ENCODE peak calls at places on chromosomes 2 and 18, in eight cellular contexts. A, D, P, V, I, X, B and H are unnamed samples.

GRCh38 chr2:161370981-161371380 is 45.1 kb upstream of the TBR1 start:
- DNase-seq in A (no peak), D (no peak), P (no peak), V (no peak), I (no peak), X (no peak), B (no peak), H (no peak)

GRCh38 chr2:207765541-207765940 is 4.2 kb downstream of the FZD5 start:
- DNase-seq in A (no peak), D (peak), P (no peak), V (no peak), I (no peak), X (peak), B (no peak), H (no peak)

GRCh38 chr2:148876190-148876588 is 1.2 kb downstream of the KIF5C start:
- DNase-seq in A (peak), D (no peak), P (no peak), V (no peak), I (no peak), X (peak), B (peak), H (peak)

GRCh38 chr2:158486970-158487325 is 30.2 kb downstream of the PKP4 start:
- DNase-seq in A (no peak), D (no peak), P (no peak), V (no peak), I (no peak), X (no peak), B (no peak), H (no peak)

GRCh38 chr2:3490191-3491158 is 28.9 kb downstream of the ADI1 start:
- DNase-seq in A (no peak), D (no peak), P (no peak), V (peak), I (peak), X (no peak), B (peak), H (no peak)

GRCh38 chr2:42102606-42103450 is 55.0 kb downstream of the PKDCC start:
- DNase-seq in A (no peak), D (peak), P (no peak), V (peak), I (no peak), X (peak), B (peak), H (no peak)

GRCh38 chr2:105749583-105750399 is 5.1 kb downstream of the NCK2 start:
- DNase-seq in A (no peak), D (peak), P (no peak), V (peak), I (no peak), X (no peak), B (no peak), H (no peak)

GRCh38 chr2:157182834-157183396 is 74.6 kb upstream of the GALNT5 start:
- DNase-seq in A (no peak), D (no peak), P (no peak), V (no peak), I (no peak), X (no peak), B (peak), H (no peak)

GRCh38 chr2:101386599-101387150 is 628 bp downstream of the CREG2 start:
- DNase-seq in A (no peak), D (no peak), P (no peak), V (no peak), I (no peak), X (no peak), B (no peak), H (no peak)

GRCh38 chr2:229269986-229270385 is 1.1 kb downstream of the PID1 start:
- DNase-seq in A (no peak), D (peak), P (no peak), V (no peak), I (no peak), X (no peak), B (peak), H (no peak)

GRCh38 chr2:238593678-238594077 is 167.0 kb downstream of the ASB1 start:
- DNase-seq in A (no peak), D (no peak), P (no peak), V (no peak), I (no peak), X (no peak), B (no peak), H (no peak)

GRCh38 chr2:183123117-183123958 is 905 bp upstream of the NUP35 start:
- DNase-seq in A (no peak), D (no peak), P (no peak), V (no peak), I (no peak), X (no peak), B (no peak), H (no peak)

GRCh38 chr2:55419236-55419513 is 481 bp downstream of the CCDC88A start:
- DNase-seq in A (no peak), D (peak), P (no peak), V (peak), I (peak), X (no peak), B (no peak), H (peak)

GRCh38 chr2:42824454-42824807 is 32.0 kb upstream of the HAAO start:
- DNase-seq in A (no peak), D (no peak), P (no peak), V (no peak), I (no peak), X (no peak), B (no peak), H (no peak)

GRCh38 chr2:161905389-161906046 is 168.5 kb downstream of the DPP4 start:
- DNase-seq in A (peak), D (no peak), P (no peak), V (no peak), I (no peak), X (peak), B (no peak), H (no peak)

GRCh38 chr2:241680827-241681599 is 5.6 kb downstream of the DTYMK start:
- DNase-seq in A (no peak), D (no peak), P (no peak), V (peak), I (no peak), X (peak), B (peak), H (no peak)

GRCh38 chr2:20356042-20356441 is 5.4 kb upstream of the PUM2 start:
- DNase-seq in A (no peak), D (no peak), P (peak), V (no peak), I (peak), X (no peak), B (peak), H (no peak)

GRCh38 chr2:23220687-23221086 is 164.3 kb upstream of the KLHL29 start:
- DNase-seq in A (no peak), D (no peak), P (no peak), V (no peak), I (no peak), X (no peak), B (no peak), H (no peak)

GRCh38 chr2:72757177-72757775 is 68.6 kb downstream of the EXOC6B start:
- DNase-seq in A (no peak), D (no peak), P (no peak), V (no peak), I (no peak), X (peak), B (no peak), H (no peak)

GRCh38 chr2:44150473-44150872 is 18.2 kb upstream of the PPM1B start:
- DNase-seq in A (no peak), D (no peak), P (no peak), V (no peak), I (no peak), X (no peak), B (no peak), H (no peak)

GRCh38 chr2:231679131-231679530 is 29.2 kb upstream of the PTMA start:
- DNase-seq in A (no peak), D (no peak), P (no peak), V (no peak), I (no peak), X (no peak), B (peak), H (no peak)

GRCh38 chr18:2104620-2105462 is 466.5 kb downstream of the METTL4 start:
- DNase-seq in A (peak), D (peak), P (no peak), V (no peak), I (peak), X (peak), B (no peak), H (peak)

GRCh38 chr2:241323777-241324176 is 8.1 kb downstream of the SEPTIN2 start:
- DNase-seq in A (no peak), D (no peak), P (no peak), V (no peak), I (no peak), X (no peak), B (no peak), H (no peak)

GRCh38 chr2:164243315-164243714 is 378.0 kb downstream of the GRB14 start:
- DNase-seq in A (no peak), D (no peak), P (no peak), V (no peak), I (no peak), X (no peak), B (no peak), H (no peak)

GRCh38 chr18:3498705-3499451 is 48.9 kb downstream of the TGIF1 start:
- DNase-seq in A (peak), D (peak), P (no peak), V (no peak), I (peak), X (peak), B (peak), H (peak)

GRCh38 chr2:35204325-35204724 is 1151.3 kb upstream of the CRIM1 start:
- DNase-seq in A (no peak), D (no peak), P (no peak), V (no peak), I (no peak), X (no peak), B (no peak), H (no peak)

GRCh38 chr2:209348453-209348852 is 75.4 kb upstream of the MAP2 start:
- DNase-seq in A (no peak), D (no peak), P (no peak), V (no peak), I (no peak), X (no peak), B (no peak), H (no peak)

GRCh38 chr2:156322103-156322671 is 10.3 kb downstream of the NR4A2 start:
- DNase-seq in A (no peak), D (no peak), P (no peak), V (peak), I (no peak), X (no peak), B (peak), H (no peak)

GRCh38 chr2:69827796-69828540 is 1.5 kb upstream of the GMCL1 start:
- DNase-seq in A (no peak), D (no peak), P (no peak), V (no peak), I (no peak), X (no peak), B (peak), H (no peak)

GRCh38 chr2:141331127-141331526 is 799.7 kb downstream of the LRP1B start:
- DNase-seq in A (no peak), D (no peak), P (no peak), V (no peak), I (no peak), X (no peak), B (peak), H (no peak)

GRCh38 chr2:125169022-125169763 is 1144.1 kb downstream of the CNTNAP5 start:
- DNase-seq in A (no peak), D (no peak), P (no peak), V (no peak), I (no peak), X (no peak), B (no peak), H (no peak)

GRCh38 chr18:68604256-68604655 is 110.7 kb downstream of the TMX3 start:
- DNase-seq in A (no peak), D (no peak), P (no peak), V (no peak), I (no peak), X (peak), B (no peak), H (no peak)

GRCh38 chr2:239857591-239857990 is 167.6 kb downstream of the NDUFA10 start:
- DNase-seq in A (no peak), D (no peak), P (no peak), V (no peak), I (no peak), X (no peak), B (no peak), H (no peak)

GRCh38 chr2:109700680-109701274 is 86.6 kb downstream of the SOWAHC start:
- DNase-seq in A (no peak), D (no peak), P (no peak), V (no peak), I (no peak), X (no peak), B (no peak), H (no peak)

GRCh38 chr2:203909192-203909945 is 27.2 kb upstream of the ICOS start:
- DNase-seq in A (peak), D (peak), P (no peak), V (no peak), I (peak), X (peak), B (peak), H (no peak)

GRCh38 chr18:7737483-7737882 is 170.4 kb downstream of the PTPRM start:
- DNase-seq in A (no peak), D (no peak), P (no peak), V (no peak), I (no peak), X (no peak), B (peak), H (no peak)

GRCh38 chr2:74393525-74393924 is 13.4 kb upstream of the DCTN1 start:
- DNase-seq in A (no peak), D (no peak), P (no peak), V (no peak), I (no peak), X (no peak), B (no peak), H (no peak)

GRCh38 chr18:58858591-58859468 is 5.8 kb upstream of the ZNF532 start:
- DNase-seq in A (no peak), D (peak), P (no peak), V (peak), I (no peak), X (no peak), B (no peak), H (no peak)

DNA sequence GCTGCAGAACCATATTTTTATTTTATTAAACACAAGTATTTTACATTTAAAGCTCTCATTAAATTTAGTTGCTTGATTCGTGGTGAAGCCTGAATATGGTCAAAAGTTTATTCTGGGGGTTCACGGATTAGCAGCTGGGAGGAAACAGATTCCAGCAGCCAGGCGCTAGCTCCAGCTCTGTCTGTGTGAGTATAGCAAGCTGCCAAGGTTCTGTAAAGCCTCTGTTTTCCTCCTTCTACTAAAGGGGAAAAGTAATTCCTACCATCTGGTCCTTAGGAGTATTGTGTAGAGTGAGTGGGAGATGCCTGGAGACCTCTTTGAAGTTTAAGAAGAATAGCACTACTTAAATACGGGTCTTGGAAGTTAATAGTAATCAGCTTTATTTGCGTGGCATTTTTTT is 22.6 kb downstream of the GATA6 start:
- DNase-seq in A (no peak), D (no peak), P (no peak), V (no peak), I (no peak), X (no peak), B (no peak), H (no peak)
- H3K27ac ChIP-seq in A (no peak), D (peak), P (no peak), V (no peak), I (no peak), X (peak), B (peak), H (no peak)

GRCh38 chr18:26192233-26192632 is 34.0 kb upstream of the TAF4B start:
- DNase-seq in A (no peak), D (no peak), P (no peak), V (no peak), I (no peak), X (no peak), B (no peak), H (no peak)

GRCh38 chr18:26185267-26185666 is 41.0 kb upstream of the TAF4B start:
- DNase-seq in A (no peak), D (no peak), P (no peak), V (no peak), I (no peak), X (no peak), B (no peak), H (no peak)

DNA sequence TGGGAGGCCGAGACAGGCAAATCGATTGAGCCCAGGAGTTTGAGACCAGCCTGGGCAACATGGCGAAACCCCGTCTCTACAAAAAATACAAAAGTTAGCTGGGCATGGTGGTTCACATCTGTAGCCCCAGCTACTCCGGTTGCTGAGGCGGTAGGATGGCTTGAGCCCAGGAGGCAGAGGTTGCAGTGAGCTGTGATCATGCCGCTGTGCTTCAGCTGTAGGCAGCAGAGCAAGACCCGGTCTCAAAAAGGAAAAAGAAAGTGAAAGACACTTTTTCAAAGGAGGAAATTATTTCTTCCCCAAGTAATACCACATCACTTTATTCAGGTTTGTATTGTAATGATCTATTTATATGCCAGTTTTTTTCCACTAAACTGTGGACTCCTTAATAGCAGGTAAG is 35.7 kb upstream of the TAF4B start:
- DNase-seq in A (peak), D (peak), P (no peak), V (no peak), I (no peak), X (no peak), B (no peak), H (no peak)
- H3K27ac ChIP-seq in A (peak), D (no peak), P (no peak), V (no peak), I (no peak), X (no peak), B (no peak), H (no peak)

DNA sequence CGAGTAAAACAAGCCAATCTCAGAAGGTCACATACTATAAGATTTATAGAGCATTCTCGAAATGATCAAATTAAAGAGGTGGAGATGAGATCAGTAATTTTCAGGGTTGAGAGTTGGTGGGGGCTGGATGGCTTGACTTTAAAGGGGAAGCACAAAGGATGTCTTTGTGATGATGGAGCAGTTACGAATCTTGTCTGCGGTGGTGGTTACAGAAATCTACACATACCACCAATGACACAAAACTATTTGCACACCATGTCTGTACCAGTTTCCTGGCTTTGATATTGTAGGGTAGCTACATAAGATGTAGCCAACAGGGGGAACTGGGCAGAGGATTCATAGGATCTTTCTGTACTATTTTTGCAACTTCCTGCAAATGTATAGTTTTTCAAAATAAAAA is 190.6 kb upstream of the SMIM21 start:
- DNase-seq in A (no peak), D (no peak), P (no peak), V (no peak), I (no peak), X (no peak), B (no peak), H (no peak)
- H3K27ac ChIP-seq in A (no peak), D (no peak), P (no peak), V (no peak), I (no peak), X (no peak), B (no peak), H (no peak)

GRCh38 chr2:10046899-10047298 is 3.5 kb downstream of the KLF11 start:
- DNase-seq in A (no peak), D (no peak), P (no peak), V (no peak), I (no peak), X (no peak), B (peak), H (no peak)
- H3K27ac ChIP-seq in A (no peak), D (peak), P (no peak), V (no peak), I (no peak), X (no peak), B (no peak), H (no peak)

DNA sequence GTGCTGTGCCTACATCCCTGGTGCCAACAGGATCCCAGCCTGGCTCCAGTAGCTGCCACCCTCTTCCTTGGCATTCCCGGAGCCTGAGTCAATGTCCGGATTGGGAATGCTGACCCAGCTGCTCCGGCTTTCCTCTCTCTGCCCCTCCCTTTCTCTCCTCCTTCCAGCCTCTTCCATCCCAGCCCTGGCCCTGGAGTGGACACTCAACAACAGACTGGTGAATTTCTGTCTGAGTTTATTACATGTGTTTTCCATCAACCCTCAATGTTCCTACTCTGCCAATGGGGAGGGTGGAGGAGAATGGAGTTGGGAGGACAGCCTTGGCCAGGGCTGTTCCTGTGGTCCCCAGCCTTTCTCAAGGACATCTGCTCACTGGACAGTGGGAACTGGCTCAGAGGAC is 917 bp upstream of the PRKAG3 start:
- DNase-seq in A (no peak), D (no peak), P (no peak), V (peak), I (no peak), X (no peak), B (peak), H (no peak)
- H3K27ac ChIP-seq in A (no peak), D (no peak), P (no peak), V (peak), I (no peak), X (no peak), B (no peak), H (no peak)

DNA sequence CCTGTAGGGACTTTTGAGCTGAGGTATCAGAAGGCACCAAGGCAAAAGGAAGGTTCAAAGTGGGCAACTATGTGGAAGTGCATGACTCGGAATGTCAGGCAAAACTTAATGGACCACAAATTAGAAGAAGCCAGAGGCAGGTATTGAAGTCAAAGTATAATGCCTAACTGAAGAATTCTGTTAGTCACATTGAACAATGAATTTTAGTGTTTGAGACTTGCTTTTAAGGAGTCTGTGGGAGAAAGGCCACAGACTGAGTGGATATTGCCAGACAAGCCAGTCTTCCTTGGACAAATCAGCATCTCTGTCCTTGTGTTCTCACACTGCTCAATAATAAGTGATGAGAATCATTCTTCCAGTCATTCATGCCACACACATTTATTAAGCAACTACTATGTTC is 498.9 kb downstream of the STK39 start:
- DNase-seq in A (no peak), D (no peak), P (no peak), V (no peak), I (no peak), X (no peak), B (no peak), H (no peak)
- H3K27ac ChIP-seq in A (no peak), D (no peak), P (no peak), V (peak), I (no peak), X (no peak), B (no peak), H (no peak)

DNA sequence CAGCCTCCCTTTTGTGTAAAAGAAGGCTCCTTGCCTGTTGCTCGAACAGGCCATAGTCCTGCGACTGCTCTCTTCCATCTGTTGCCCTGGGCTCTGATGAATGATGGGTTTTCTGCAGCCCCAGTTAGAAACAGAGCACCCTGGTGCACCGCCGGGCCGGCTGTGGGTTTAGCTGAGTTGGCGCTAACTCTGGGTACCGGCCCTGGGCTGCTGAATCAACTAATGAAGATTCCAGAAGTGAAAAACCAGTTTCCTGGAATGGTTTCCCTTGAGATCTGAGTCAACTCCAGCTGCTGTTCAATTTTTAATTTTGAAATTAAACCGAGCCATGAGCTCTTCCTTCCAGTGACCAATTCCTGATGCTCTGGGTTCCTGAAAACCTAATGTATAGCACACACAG is 5.7 kb downstream of the COL6A3 start:
- DNase-seq in A (no peak), D (no peak), P (no peak), V (peak), I (no peak), X (no peak), B (no peak), H (no peak)
- H3K27ac ChIP-seq in A (no peak), D (peak), P (no peak), V (peak), I (no peak), X (peak), B (peak), H (no peak)

GRCh38 chr2:121388371-121388770 is 103.4 kb upstream of the TFCP2L1 start:
- DNase-seq in A (no peak), D (no peak), P (no peak), V (no peak), I (no peak), X (no peak), B (no peak), H (no peak)
- H3K27ac ChIP-seq in A (no peak), D (no peak), P (peak), V (no peak), I (no peak), X (no peak), B (no peak), H (no peak)